ENCODE peak calls at places on chromosome 18, in nine cellular contexts. I, Q, D, U, F, M, Z, K and T are unnamed samples. For H3K36me3, the result is how much of the 10 kb centered on the place peaks cover.

GRCh38 chr18:9055185-9055584 is 47.3 kb upstream of the NDUFV2 start:
- DNase-seq in F (no peak), U (peak), Z (peak), D (no peak), I (no peak), M (no peak), K (no peak), Q (no peak), T (no peak)

GRCh38 chr18:45222200-45222599 is 393.1 kb upstream of the SLC14A2 start:
- DNase-seq in Q (no peak), K (no peak), I (no peak), M (no peak), D (no peak), Z (no peak), U (no peak), F (no peak), T (no peak)

GRCh38 chr18:55360061-55360460 is 227.9 kb downstream of the TCF4 start:
- DNase-seq in Z (no peak), D (no peak), U (no peak), I (no peak), F (no peak), Q (no peak), K (no peak), M (no peak), T (no peak)

GRCh38 chr18:50614838-50615237 is 55.0 kb downstream of the MAPK4 start:
- DNase-seq in Q (no peak), F (no peak), K (peak), I (no peak), U (no peak), M (peak), Z (no peak), D (no peak), T (no peak)

GRCh38 chr18:9475643-9476580 is 599 bp downstream of the RALBP1 start:
- DNase-seq in I (no peak), U (no peak), F (no peak), Z (peak), Q (no peak), D (no peak), M (peak), K (no peak), T (no peak)

GRCh38 chr18:61350578-61350977 is 17.3 kb downstream of the CDH20 start:
- DNase-seq in F (no peak), Z (no peak), M (no peak), D (no peak), I (no peak), U (no peak), Q (no peak), K (no peak), T (no peak)

GRCh38 chr18:73201940-73202339 is 334.2 kb upstream of the NETO1 start:
- DNase-seq in Q (no peak), Z (no peak), M (no peak), D (no peak), I (no peak), F (no peak), K (no peak), U (no peak), T (no peak)

GRCh38 chr18:46067431-46068007 is 4.5 kb downstream of the PSTPIP2 start:
- DNase-seq in D (no peak), I (no peak), Z (no peak), K (no peak), F (no peak), U (peak), Q (no peak), M (no peak), T (no peak)

GRCh38 chr18:58241877-58242276 is 197.9 kb downstream of the NEDD4L start:
- DNase-seq in D (no peak), K (no peak), M (no peak), Q (no peak), U (no peak), F (no peak), I (no peak), Z (no peak), T (no peak)

GRCh38 chr18:2850816-2851215 is 4.0 kb downstream of the EMILIN2 start:
- DNase-seq in M (no peak), D (no peak), Z (no peak), I (no peak), U (no peak), K (no peak), Q (no peak), F (no peak), T (no peak)
- H3K36me3 ChIP-seq in M (under half), D (under half), Z (under half), I (under half), U (under half), K (under half), Q (under half), F (under half), T (under half)

GRCh38 chr18:23939896-23940295 is 74.7 kb upstream of the TTC39C start:
- DNase-seq in D (no peak), Q (no peak), F (no peak), Z (peak), U (no peak), M (no peak), K (no peak), I (no peak), T (no peak)

GRCh38 chr18:23943104-23943503 is 71.5 kb upstream of the TTC39C start:
- DNase-seq in U (no peak), K (no peak), Q (no peak), Z (no peak), F (no peak), I (no peak), M (no peak), D (no peak), T (no peak)

GRCh38 chr18:23945416-23946079 is 69.0 kb upstream of the TTC39C start:
- DNase-seq in M (no peak), D (peak), I (no peak), Z (no peak), F (no peak), K (no peak), Q (no peak), U (no peak), T (no peak)

GRCh38 chr18:23939366-23939765 is 75.2 kb upstream of the TTC39C start:
- DNase-seq in F (no peak), U (no peak), K (no peak), M (no peak), D (no peak), Z (no peak), Q (no peak), I (no peak), T (no peak)

DNA sequence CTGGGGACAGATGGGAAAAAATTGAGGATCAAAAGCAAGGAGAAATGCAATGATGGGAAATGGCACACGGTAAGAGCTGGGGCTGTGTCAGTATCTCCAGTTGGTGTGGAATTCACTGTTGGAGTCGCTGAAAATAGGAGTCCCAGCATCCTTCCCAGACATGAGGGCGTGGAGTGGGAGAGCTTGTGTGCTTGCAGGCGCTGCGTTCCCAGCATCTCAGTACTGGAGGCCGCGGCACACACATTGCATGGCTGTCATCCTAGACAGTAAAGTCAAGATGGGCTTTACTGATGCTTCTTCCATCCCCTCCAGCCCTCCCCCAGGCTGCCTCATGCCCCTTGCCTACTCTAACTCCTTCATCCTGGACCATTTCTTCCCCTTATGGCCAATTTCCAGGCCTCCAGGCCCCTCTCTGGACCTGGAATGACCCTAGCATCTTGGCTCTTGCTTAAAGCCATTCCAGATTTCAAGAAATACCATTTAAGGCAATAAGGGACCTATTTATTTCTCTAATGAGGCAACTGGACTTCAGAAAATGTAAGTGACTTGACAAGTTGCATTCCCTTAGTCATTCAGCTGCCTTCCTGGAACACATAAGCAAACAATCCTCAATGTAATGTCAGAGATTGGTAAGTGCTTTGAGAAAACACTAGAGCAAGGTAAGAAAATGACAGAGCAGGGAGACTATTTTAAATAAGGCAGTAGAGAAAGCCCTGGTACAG is 70.5 kb upstream of the TTC39C start:
- DNase-seq in Z (no peak), I (no peak), F (no peak), U (no peak), Q (no peak), M (no peak), D (peak), K (peak), T (no peak)
- TF ChIP-seq POLR2AphosphoS5 in Z (no peak), I (no peak), F (peak), U (no peak), Q (no peak), M (no peak), D (no peak), K (peak), T (no peak)

GRCh38 chr18:76386886-76387285 is 108.2 kb downstream of the ZNF516 start:
- DNase-seq in M (no peak), U (no peak), F (no peak), I (peak), D (peak), Z (no peak), Q (no peak), K (no peak), T (no peak)

GRCh38 chr18:76386071-76386470 is 109.0 kb downstream of the ZNF516 start:
- DNase-seq in K (no peak), Z (no peak), F (no peak), D (peak), M (no peak), I (peak), U (no peak), Q (no peak), T (no peak)

GRCh38 chr18:76384114-76384790 is 110.8 kb downstream of the ZNF516 start:
- DNase-seq in Z (no peak), U (no peak), I (no peak), K (no peak), Q (no peak), M (no peak), F (no peak), D (peak), T (no peak)

GRCh38 chr18:76384861-76385680 is 110.0 kb downstream of the ZNF516 start:
- DNase-seq in K (no peak), U (no peak), Z (no peak), Q (no peak), I (peak), M (peak), D (peak), F (no peak), T (no peak)

DNA sequence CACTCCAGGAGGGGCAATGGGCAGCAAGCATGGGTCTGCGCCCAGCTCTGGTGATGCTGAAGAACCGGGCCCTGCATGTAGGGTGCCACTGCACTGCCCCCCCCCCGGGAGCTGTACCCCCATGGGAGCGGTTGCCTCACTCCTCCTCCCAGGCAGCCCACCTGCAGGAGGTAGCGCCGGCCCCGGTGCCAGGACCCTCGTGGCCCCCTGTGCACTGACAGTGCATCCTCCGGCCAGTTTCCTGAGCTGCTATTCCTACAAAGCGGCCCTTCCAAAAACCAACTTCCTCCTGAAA is 109.4 kb downstream of the ZNF516 start:
- DNase-seq in I (peak), K (no peak), D (peak), Z (no peak), M (no peak), F (no peak), U (no peak), Q (no peak), T (no peak)
- H3K36me3 ChIP-seq in I (under half), K (under half), D (under half), Z (under half), M (under half), F (under half), U (under half), Q (under half), T (under half)

DNA sequence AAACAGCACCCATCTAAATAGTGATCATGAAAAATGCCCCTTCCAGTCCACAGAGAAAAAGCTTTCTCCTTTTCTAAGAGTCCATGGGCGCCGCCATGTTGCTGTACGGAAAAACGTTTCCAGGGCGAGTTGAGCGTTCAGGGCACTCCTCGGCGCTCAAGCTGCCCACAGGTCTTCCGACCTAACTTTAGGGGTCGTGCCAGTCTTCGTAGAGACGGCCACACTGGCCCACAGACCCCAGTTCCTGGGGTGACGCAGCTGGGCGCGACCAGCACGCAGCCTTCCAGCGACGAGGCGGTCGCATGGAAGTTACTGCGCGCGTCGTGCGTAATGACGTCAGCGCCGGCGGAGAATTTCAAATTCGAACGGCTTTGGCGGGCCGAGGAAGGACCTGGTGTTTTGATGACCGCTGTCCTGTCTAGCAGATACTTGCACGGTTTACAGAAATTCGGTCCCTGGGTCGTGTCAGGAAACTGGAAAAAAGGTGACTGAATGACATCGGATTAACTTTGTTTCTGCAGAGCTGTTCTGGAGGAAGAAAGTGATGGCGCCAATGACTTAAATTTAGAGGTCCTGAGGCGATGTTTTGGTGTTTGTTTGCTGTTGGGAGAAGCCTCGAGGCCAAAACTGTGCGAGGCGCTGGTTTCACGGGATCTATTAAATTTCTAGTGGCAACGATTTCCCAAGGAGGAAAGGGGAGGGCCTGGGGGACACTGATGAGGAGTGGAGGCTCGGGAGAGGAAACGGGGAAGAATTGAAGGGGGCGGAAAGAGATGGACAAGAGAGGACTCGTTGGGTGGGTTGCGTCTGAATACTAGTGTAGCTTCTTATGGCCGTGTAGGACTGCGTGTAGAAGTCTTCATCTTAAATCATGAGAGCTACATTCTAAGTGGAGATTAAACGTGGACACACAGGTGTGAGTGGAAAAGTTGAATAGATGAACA is at the start of the genes METTL4 and NDC80:
- DNase-seq in K (peak), I (peak), Q (peak), D (peak), M (peak), U (peak), F (peak), Z (peak), T (peak)
- TF ChIP-seq POLR2AphosphoS5 in K (peak), I (peak), Q (peak), D (peak), M (peak), U (peak), F (peak), Z (peak), T (peak)

DNA sequence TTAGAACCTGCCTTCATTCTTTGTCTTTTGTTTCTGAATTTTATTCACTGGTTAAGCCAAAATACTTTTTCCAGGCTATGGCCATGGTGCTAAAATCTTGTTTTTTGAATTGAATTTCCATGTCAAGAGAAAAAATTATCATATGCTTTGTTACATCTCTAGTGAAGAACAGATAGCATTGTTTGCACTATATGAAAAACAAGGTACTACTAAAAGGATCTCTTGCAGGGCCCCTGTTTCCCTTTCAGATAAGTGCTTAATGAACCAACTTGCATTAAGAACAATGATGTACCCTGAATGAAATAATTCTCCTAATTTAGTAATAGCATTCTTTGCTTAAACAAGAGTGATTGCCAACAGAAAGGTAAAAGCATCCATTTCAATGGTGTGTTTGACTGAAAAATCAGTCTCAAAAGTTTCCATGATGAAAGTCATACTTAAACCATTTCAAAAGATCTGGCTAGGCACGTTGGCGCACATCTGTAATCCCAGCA is 4.3 kb upstream of the MYL12B start:
- DNase-seq in Z (no peak), K (no peak), U (no peak), I (no peak), F (no peak), D (no peak), Q (no peak), M (no peak), T (no peak)
- H3K36me3 ChIP-seq in Z (half or more), K (half or more), U (half or more), I (half or more), F (under half), D (under half), Q (half or more), M (half or more), T (under half)

GRCh38 chr18:70422061-70422965 is 133.5 kb downstream of the SOCS6 start:
- DNase-seq in U (peak), Q (no peak), K (no peak), M (peak), Z (no peak), F (peak), I (peak), D (peak), T (no peak)
- TF ChIP-seq POLR2AphosphoS5 in U (peak), Q (no peak), K (peak), M (peak), Z (peak), F (peak), I (no peak), D (peak), T (no peak)

DNA sequence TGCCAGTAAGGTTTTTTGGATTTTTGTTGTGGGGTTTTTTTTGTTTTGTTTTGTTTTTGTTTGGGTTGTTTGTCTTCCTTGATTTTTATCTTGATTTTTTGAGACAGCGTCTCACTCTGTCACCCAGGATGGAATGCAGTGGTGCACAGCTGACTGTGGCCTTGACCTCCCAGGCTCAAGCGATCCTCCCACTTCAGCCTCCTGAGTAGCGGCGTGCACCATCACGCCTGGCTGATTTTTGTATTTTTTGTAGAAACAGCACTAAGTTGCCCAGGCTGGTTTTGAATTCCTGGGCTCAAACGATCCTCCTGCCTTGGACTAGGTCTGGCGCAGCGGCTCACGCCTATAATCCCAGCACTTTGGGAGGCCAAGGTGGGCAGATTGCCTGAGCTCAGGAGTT is 16.4 kb downstream of the MPPE1 start:
- DNase-seq in Z (no peak), Q (no peak), F (no peak), K (no peak), M (no peak), I (no peak), D (no peak), U (no peak), T (no peak)
- H3K36me3 ChIP-seq in Z (under half), Q (under half), F (under half), K (half or more), M (half or more), I (half or more), D (under half), U (under half), T (half or more)

GRCh38 chr18:67144342-67144741 is 372.2 kb downstream of the DSEL start:
- DNase-seq in D (no peak), K (no peak), I (no peak), F (no peak), Q (no peak), M (no peak), Z (no peak), U (no peak), T (no peak)
- TF ChIP-seq POLR2AphosphoS5 in D (no peak), K (no peak), I (no peak), F (no peak), Q (no peak), M (no peak), Z (no peak), U (no peak), T (no peak)

GRCh38 chr18:3451989-3452749 is 2.2 kb downstream of the TGIF1 start:
- DNase-seq in K (peak), I (peak), F (peak), U (no peak), M (peak), Q (no peak), D (peak), Z (peak), T (peak)

GRCh38 chr18:3454365-3455089 is 4.6 kb downstream of the TGIF1 start:
- DNase-seq in M (no peak), K (no peak), U (no peak), I (no peak), Z (peak), D (no peak), F (peak), Q (no peak), T (no peak)

GRCh38 chr18:3452750-3453539 is 3.0 kb downstream of the TGIF1 start:
- DNase-seq in U (no peak), M (no peak), Q (no peak), D (no peak), Z (no peak), F (peak), I (peak), K (no peak), T (no peak)

GRCh38 chr18:3455090-3455640 is 5.2 kb downstream of the TGIF1 start:
- DNase-seq in U (no peak), F (no peak), I (no peak), M (no peak), Q (no peak), D (no peak), K (no peak), Z (no peak), T (no peak)

GRCh38 chr18:3453540-3454364 is 3.8 kb downstream of the TGIF1 start:
- DNase-seq in F (peak), Q (no peak), D (peak), M (peak), I (peak), K (no peak), U (no peak), Z (no peak), T (peak)
- H3K36me3 ChIP-seq in F (under half), Q (under half), D (under half), M (under half), I (under half), K (under half), U (half or more), Z (under half), T (under half)

GRCh38 chr18:48963555-48964480 is 13.1 kb upstream of the SMAD7 start:
- DNase-seq in D (no peak), Z (no peak), I (no peak), M (no peak), K (no peak), F (no peak), Q (no peak), U (no peak), T (peak)

GRCh38 chr18:48962252-48962856 is 11.6 kb upstream of the SMAD7 start:
- DNase-seq in M (no peak), D (no peak), U (no peak), Z (no peak), K (no peak), F (no peak), Q (no peak), I (no peak), T (no peak)

GRCh38 chr18:48961547-48961946 is 10.8 kb upstream of the SMAD7 start:
- DNase-seq in M (no peak), K (no peak), Q (no peak), F (no peak), D (no peak), Z (no peak), I (no peak), U (no peak), T (peak)

GRCh38 chr18:48959921-48960920 is 9.5 kb upstream of the SMAD7 start:
- DNase-seq in Z (no peak), U (no peak), M (no peak), I (no peak), D (no peak), K (no peak), F (no peak), Q (peak), T (peak)

GRCh38 chr18:48962857-48963554 is 12.2 kb upstream of the SMAD7 start:
- DNase-seq in D (no peak), Q (no peak), U (no peak), K (no peak), I (no peak), F (no peak), M (no peak), Z (no peak), T (no peak)
- TF ChIP-seq POLR2AphosphoS5 in D (no peak), Q (no peak), U (no peak), K (no peak), I (no peak), F (no peak), M (no peak), Z (no peak), T (no peak)